ENCODE peak calls at places on chromosomes 5 and 9, in nine cellular contexts. N is hypothalamus; C is lower lobe of right lung; K is CD8-positive, alpha-beta memory T cell; Q is GM20000; W is astrocyte of the spinal cord; P is activated CD4-positive, alpha-beta T cell treated with anti-CD3 and anti-CD28 coated beads, Interleukin-2, amount 50 U/mL, for 1 hour; S is posterior vena cava; L is posterior cingulate gyrus. G is an unnamed sample.

GRCh38 chr5:17330386-17330785 is 113.0 kb downstream of the BASP1 start:
- DNase-seq in N (no peak), C (no peak), K (no peak), Q (no peak), W (no peak), P (no peak), S (no peak), L (no peak), G (no peak)

GRCh38 chr9:35395076-35395675 is 94.7 kb upstream of the RUSC2 start:
- DNase-seq in N (no peak), C (no peak), K (no peak), Q (no peak), W (no peak), P (no peak), S (no peak), L (no peak), G (no peak)

GRCh38 chr5:176697929-176698520 is 50.7 kb downstream of the TSPAN17 start:
- DNase-seq in N (no peak), C (no peak), K (no peak), Q (no peak), W (no peak), P (no peak), S (no peak), L (no peak), G (no peak)

GRCh38 chr9:123370526-123371227 is 14.7 kb downstream of the CRB2 start:
- DNase-seq in N (no peak), C (no peak), K (no peak), Q (no peak), W (no peak), P (no peak), S (peak), L (no peak), G (no peak)

GRCh38 chr5:127229185-127229889 is 61.3 kb upstream of the MEGF10 start:
- DNase-seq in N (peak), C (peak), K (peak), Q (peak), W (peak), P (peak), S (peak), L (peak), G (peak)

GRCh38 chr9:26210338-26210851 is 532.2 kb upstream of the TUSC1 start:
- DNase-seq in N (no peak), C (no peak), K (no peak), Q (peak), W (peak), P (no peak), S (no peak), L (peak), G (no peak)

GRCh38 chr5:124124711-124125229 is 612.8 kb downstream of the CSNK1G3 start:
- DNase-seq in N (no peak), C (no peak), K (no peak), Q (no peak), W (no peak), P (no peak), S (no peak), L (no peak), G (no peak)

GRCh38 chr9:108050894-108051293 is 561.3 kb upstream of the KLF4 start:
- DNase-seq in N (no peak), C (no peak), K (no peak), Q (no peak), W (no peak), P (no peak), S (no peak), L (no peak), G (no peak)

GRCh38 chr9:130483281-130483949 is 38.7 kb downstream of the ASS1 start:
- DNase-seq in N (no peak), C (no peak), K (no peak), Q (no peak), W (no peak), P (no peak), S (no peak), L (no peak), G (no peak)

GRCh38 chr5:168951341-168951740 is 349.6 kb downstream of the SLIT3 start:
- DNase-seq in N (no peak), C (no peak), K (no peak), Q (no peak), W (no peak), P (no peak), S (no peak), L (no peak), G (no peak)

GRCh38 chr5:157324237-157324636 is 58.3 kb downstream of the CYFIP2 start:
- DNase-seq in N (no peak), C (no peak), K (no peak), Q (no peak), W (no peak), P (no peak), S (no peak), L (no peak), G (no peak)

GRCh38 chr9:34575775-34576592 is 13.5 kb downstream of the CNTFR start:
- DNase-seq in N (no peak), C (no peak), K (no peak), Q (no peak), W (no peak), P (no peak), S (no peak), L (no peak), G (no peak)

GRCh38 chr5:168583742-168584482 is 4.7 kb upstream of the PANK3 start:
- DNase-seq in N (no peak), C (no peak), K (no peak), Q (peak), W (no peak), P (no peak), S (no peak), L (no peak), G (no peak)

GRCh38 chr5:131322926-131323325 is 59.1 kb downstream of the CDC42SE2 start:
- DNase-seq in N (no peak), C (no peak), K (no peak), Q (no peak), W (no peak), P (no peak), S (no peak), L (no peak), G (no peak)

GRCh38 chr5:68182534-68182933 is 33.0 kb upstream of the PIK3R1 start:
- DNase-seq in N (no peak), C (no peak), K (no peak), Q (no peak), W (no peak), P (no peak), S (no peak), L (no peak), G (no peak)

GRCh38 chr5:172097356-172097755 is 90.7 kb downstream of the STK10 start:
- DNase-seq in N (no peak), C (no peak), K (no peak), Q (no peak), W (no peak), P (no peak), S (peak), L (no peak), G (peak)

GRCh38 chr5:159877894-159878448 is 38.3 kb upstream of the ADRA1B start:
- DNase-seq in N (no peak), C (peak), K (no peak), Q (no peak), W (no peak), P (no peak), S (no peak), L (peak), G (peak)

GRCh38 chr5:174644918-174645317 is 79.5 kb upstream of the MSX2 start:
- DNase-seq in N (no peak), C (no peak), K (no peak), Q (no peak), W (no peak), P (no peak), S (no peak), L (no peak), G (no peak)

GRCh38 chr9:84691634-84692033 is 22.1 kb downstream of the NTRK2 start:
- DNase-seq in N (no peak), C (no peak), K (no peak), Q (no peak), W (no peak), P (no peak), S (no peak), L (no peak), G (no peak)

GRCh38 chr5:1814183-1815020 is 13.2 kb downstream of the NDUFS6 start:
- DNase-seq in N (no peak), C (peak), K (no peak), Q (no peak), W (no peak), P (no peak), S (peak), L (no peak), G (peak)

GRCh38 chr9:121748727-121749546 is 97.5 kb downstream of the DAB2IP start:
- DNase-seq in N (no peak), C (no peak), K (no peak), Q (no peak), W (no peak), P (no peak), S (peak), L (peak), G (no peak)

G was measured in upper lobe of right lung.